ENCODE peak calls at places on chromosome 13, in five cellular contexts. O, C, M, X and D are unnamed samples.

GRCh38 chr13:37068962-37069361 is 9.5 kb upstream of the SUPT20H start:
- DNase-seq in O (no peak), C (no peak), M (peak), X (no peak), D (no peak)

GRCh38 chr13:111153977-111154332 is 38.8 kb downstream of the ARHGEF7 start:
- DNase-seq in O (peak), C (peak), M (no peak), X (no peak), D (peak)

GRCh38 chr13:49759503-49759902 is 33.0 kb downstream of the KPNA3 start:
- DNase-seq in O (no peak), C (no peak), M (no peak), X (no peak), D (no peak)

GRCh38 chr13:110773480-110773879 is 60.0 kb downstream of the ING1 start:
- DNase-seq in O (no peak), C (no peak), M (no peak), X (no peak), D (no peak)

GRCh38 chr13:52615817-52616216 is 26.4 kb upstream of the HNRNPA1L2 start:
- DNase-seq in O (no peak), C (no peak), M (no peak), X (no peak), D (no peak)

GRCh38 chr13:68987585-68987984 is 1120.0 kb upstream of the ATXN8OS start:
- DNase-seq in O (no peak), C (no peak), M (no peak), X (no peak), D (no peak)

GRCh38 chr13:27958928-27959539 is 10.1 kb downstream of the CDX2 start:
- DNase-seq in O (no peak), C (no peak), M (no peak), X (no peak), D (no peak)

GRCh38 chr13:22196777-22197176 is 525.9 kb downstream of the FGF9 start:
- DNase-seq in O (no peak), C (no peak), M (no peak), X (no peak), D (no peak)

GRCh38 chr13:111908391-111908790 is 158.6 kb upstream of the SOX1 start:
- DNase-seq in O (peak), C (no peak), M (no peak), X (peak), D (peak)

GRCh38 chr13:103187621-103188020 is 121.4 kb upstream of the SLC10A2 start:
- DNase-seq in O (no peak), C (no peak), M (no peak), X (no peak), D (no peak)

GRCh38 chr13:109704771-109705628 is 81.4 kb downstream of the IRS2 start:
- DNase-seq in O (no peak), C (peak), M (no peak), X (peak), D (peak)

GRCh38 chr13:109707044-109707794 is 79.2 kb downstream of the IRS2 start:
- DNase-seq in O (no peak), C (no peak), M (no peak), X (no peak), D (no peak)

GRCh38 chr13:109712187-109712601 is 74.2 kb downstream of the IRS2 start:
- DNase-seq in O (no peak), C (no peak), M (no peak), X (no peak), D (no peak)

GRCh38 chr13:109706015-109706715 is 80.2 kb downstream of the IRS2 start:
- DNase-seq in O (no peak), C (no peak), M (no peak), X (no peak), D (no peak)

GRCh38 chr13:109708014-109708617 is 78.3 kb downstream of the IRS2 start:
- DNase-seq in O (no peak), C (no peak), M (no peak), X (no peak), D (no peak)
- H3K4me3 ChIP-seq in O (no peak), C (no peak), M (no peak), X (no peak), D (no peak)

DNA sequence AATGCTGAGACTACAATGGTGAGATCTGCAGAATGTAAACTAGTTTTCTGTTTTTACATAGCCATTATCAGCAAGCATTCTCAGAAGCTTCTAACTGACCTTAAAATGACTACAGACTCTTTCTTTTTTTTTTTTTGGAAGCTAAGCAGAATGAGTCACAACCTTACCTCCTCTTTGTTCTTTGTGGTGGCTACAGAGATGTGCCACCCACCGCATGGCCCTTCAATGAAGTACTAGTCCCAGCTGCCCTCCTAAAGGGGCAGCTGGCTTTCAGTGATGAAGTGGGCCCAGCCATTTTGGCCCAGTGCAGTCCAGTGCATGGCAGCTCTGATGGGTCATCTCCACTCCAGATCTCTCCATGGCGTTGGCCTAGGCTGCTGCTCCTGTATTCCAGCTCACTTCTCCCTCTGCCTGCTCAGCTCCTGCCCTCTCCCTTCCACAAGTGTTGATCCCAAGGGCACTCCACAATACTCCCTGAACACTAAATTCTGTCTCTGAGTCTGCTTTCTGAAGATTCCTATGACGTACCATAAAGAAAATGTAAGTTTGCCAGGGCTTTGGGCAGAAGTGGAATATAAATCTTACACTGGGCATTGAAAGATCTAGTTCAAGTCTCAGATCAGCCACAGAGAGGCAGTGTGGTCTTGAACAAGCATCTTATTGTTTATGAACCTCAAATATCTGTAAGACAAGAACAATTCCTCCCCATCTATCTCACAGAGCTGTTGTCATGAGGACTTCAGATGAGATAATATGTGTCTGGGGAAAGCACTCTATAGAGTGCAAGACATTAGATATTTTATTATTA is 85.6 kb downstream of the RXFP2 start:
- DNase-seq in O (no peak), C (no peak), M (peak), X (no peak), D (no peak)
- TF ChIP-seq CTCF in O (no peak), C (no peak), M (peak), X (peak), D (no peak)

GRCh38 chr13:48315981-48316380 is 12.4 kb downstream of the RB1 start:
- DNase-seq in O (no peak), C (no peak), M (no peak), X (peak), D (no peak)
- TF ChIP-seq POLR2A in O (no peak), C (no peak), M (no peak), X (no peak), D (no peak)

DNA sequence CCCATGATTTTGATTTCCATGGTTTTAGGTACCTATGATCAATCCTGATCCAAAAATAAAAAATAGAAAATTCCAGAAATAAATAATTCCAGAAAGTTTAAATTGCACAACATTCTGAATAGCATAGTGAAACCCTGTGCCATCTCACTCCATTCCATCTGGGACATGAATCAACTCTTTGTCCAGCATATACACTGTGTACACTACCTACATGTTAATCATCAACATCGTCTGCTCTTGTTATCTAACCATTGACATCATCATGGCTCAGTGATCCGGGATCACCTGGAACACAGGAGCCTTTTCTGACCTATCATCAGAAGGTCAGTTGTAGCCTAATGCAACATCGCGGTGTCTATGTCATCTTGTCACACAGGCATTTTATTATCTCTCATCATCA is 75.6 kb downstream of the MYO16 start:
- DNase-seq in O (no peak), C (no peak), M (no peak), X (no peak), D (no peak)
- H3K4me3 ChIP-seq in O (no peak), C (no peak), M (no peak), X (no peak), D (no peak)

DNA sequence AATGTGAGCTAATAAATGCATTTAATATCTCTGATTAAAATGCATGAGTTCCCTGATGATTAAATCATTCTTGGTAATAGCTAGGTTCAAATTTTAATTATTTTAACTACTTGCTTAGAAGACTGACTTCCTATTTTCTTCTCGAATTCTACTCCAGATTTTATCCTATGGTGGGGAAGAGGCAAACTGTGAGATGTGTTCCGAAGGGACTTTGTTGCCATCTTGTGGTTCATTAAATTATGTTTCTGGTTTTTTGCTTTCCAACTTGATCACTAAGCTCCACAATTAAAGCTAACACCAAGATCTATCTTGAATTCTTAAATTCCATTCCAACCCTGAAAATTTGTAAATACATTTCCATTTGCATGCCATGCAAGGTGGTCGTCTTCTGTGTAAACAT is 538.4 kb upstream of the PCDH20 start:
- DNase-seq in O (no peak), C (no peak), M (peak), X (no peak), D (no peak)
- TF ChIP-seq CTCF in O (no peak), C (no peak), M (no peak), X (no peak), D (no peak)

GRCh38 chr13:20127563-20128458 is 33.0 kb downstream of the GJA3 start:
- DNase-seq in O (peak), C (peak), M (peak), X (peak), D (peak)
- TF ChIP-seq POLR2A in O (no peak), C (no peak), M (no peak), X (no peak), D (no peak)

GRCh38 chr13:40247845-40248244 is 418.6 kb downstream of the FOXO1 start:
- DNase-seq in O (no peak), C (no peak), M (no peak), X (no peak), D (no peak)

GRCh38 chr13:40240293-40240692 is 426.1 kb downstream of the FOXO1 start:
- DNase-seq in O (no peak), C (no peak), M (no peak), X (no peak), D (no peak)

GRCh38 chr13:40243982-40244381 is 422.5 kb downstream of the FOXO1 start:
- DNase-seq in O (no peak), C (no peak), M (no peak), X (no peak), D (no peak)

GRCh38 chr13:40243047-40243446 is 423.4 kb downstream of the FOXO1 start:
- DNase-seq in O (no peak), C (no peak), M (no peak), X (no peak), D (no peak)

DNA sequence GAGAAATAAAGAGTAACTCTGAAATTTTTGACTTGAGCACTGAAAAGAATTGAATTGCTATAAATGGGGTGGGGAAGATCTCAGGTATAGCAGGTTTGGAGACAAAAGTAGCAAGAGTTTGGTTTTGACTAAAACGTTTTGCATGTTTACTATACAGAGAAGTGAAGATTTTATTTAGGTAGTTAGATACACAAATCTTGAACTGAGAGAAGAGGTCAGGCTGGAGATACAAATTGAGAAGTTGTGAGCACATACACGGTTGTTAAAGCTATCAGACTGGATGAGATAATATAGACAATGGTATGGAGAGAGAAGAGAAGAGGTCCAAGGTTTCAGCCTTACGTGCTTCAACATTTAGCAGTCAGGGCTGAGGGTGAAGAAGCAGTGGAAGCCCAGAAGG is 420.9 kb downstream of the FOXO1 start:
- DNase-seq in O (no peak), C (no peak), M (no peak), X (no peak), D (no peak)
- H3K4me3 ChIP-seq in O (no peak), C (no peak), M (no peak), X (no peak), D (no peak)

GRCh38 chr13:114027046-114027760 is 53.3 kb upstream of the C13orf46 start:
- DNase-seq in O (no peak), C (no peak), M (peak), X (peak), D (no peak)

GRCh38 chr13:114026128-114026880 is 52.4 kb upstream of the C13orf46 start:
- DNase-seq in O (no peak), C (no peak), M (no peak), X (no peak), D (no peak)

GRCh38 chr13:114024603-114025431 is 50.9 kb upstream of the C13orf46 start:
- DNase-seq in O (no peak), C (no peak), M (no peak), X (no peak), D (no peak)

GRCh38 chr13:114023716-114024602 is 50.1 kb upstream of the C13orf46 start:
- DNase-seq in O (no peak), C (no peak), M (no peak), X (no peak), D (no peak)

GRCh38 chr13:114025432-114026127 is 51.7 kb upstream of the C13orf46 start:
- DNase-seq in O (no peak), C (no peak), M (peak), X (no peak), D (no peak)
- TF ChIP-seq CTCF in O (no peak), C (no peak), M (peak), X (no peak), D (no peak)

DNA sequence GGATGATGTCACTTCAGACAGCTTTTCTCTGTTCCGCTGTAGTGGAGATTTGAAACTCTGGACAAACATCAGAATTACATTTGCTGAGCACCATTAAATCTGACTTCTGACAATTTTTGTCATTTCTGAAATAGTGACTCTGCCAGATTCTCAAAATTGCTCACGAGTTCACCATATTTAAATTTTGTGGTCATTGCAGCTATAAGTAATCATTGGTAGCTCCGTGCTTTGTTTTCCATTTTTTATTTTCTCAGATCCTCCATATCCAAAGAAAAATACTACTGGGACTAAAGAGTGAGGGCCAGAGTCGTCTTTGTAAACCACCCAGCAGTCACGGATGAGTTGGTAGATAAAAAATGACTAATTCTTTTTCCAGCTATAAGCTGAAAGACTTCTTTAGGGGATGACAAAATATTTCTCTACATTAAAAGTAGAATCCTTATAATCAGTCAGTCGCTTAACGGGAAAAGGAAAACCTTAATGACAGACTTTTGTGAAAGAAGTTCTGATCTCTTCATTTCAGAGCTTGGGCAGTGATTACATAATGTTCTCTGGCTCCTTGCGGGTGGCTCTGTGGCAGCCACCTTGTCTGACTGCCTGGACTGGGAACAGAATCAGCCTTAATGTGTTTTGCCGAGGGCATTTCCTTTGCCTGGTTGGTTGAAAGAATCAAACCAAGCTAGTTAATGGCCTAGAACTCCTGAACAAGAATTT is 2.3 kb downstream of the ITM2B start:
- DNase-seq in O (no peak), C (no peak), M (peak), X (no peak), D (no peak)
- TF ChIP-seq POLR2A in O (no peak), C (no peak), M (no peak), X (no peak), D (no peak)